ENCODE peak calls at places on chromosome 10, in seven cellular contexts. One of them, this sample, is unnamed.

GRCh38 chr10:63702107-63702506 is 180.9 kb downstream of the REEP3 start:
- DNase-seq in activated CD8-positive, alpha-beta memory T cell treated with anti-CD3 and anti-CD28 coated beads for 24 hours: no peak
- DNase-seq in mucosa of gallbladder: no peak
- DNase-seq in HS-5: no peak
- DNase-seq in NCI-H1092 treated with DMSO at 0.1 percent for 48 hours: peak
- DNase-seq in WERI-Rb-1: no peak
- DNase-seq in activated effector memory CD4-positive, alpha-beta T cell treated with anti-CD3 and anti-CD28 coated beads, Interleukin-2, amount 50 U/mL, for 16 hours: no peak
- DNase-seq in this sample: no peak

GRCh38 chr10:130921461-130921860 is 390.1 kb downstream of the TCERG1L start:
- DNase-seq in NCI-H1092 treated with DMSO at 0.1 percent for 48 hours: no peak
- DNase-seq in WERI-Rb-1: no peak
- DNase-seq in activated effector memory CD4-positive, alpha-beta T cell treated with anti-CD3 and anti-CD28 coated beads, Interleukin-2, amount 50 U/mL, for 16 hours: peak
- DNase-seq in activated CD8-positive, alpha-beta memory T cell treated with anti-CD3 and anti-CD28 coated beads for 24 hours: peak
- DNase-seq in mucosa of gallbladder: no peak
- DNase-seq in HS-5: no peak
- DNase-seq in this sample: no peak

GRCh38 chr10:107434854-107435253 is 270.3 kb upstream of the SORCS1 start:
- DNase-seq in activated effector memory CD4-positive, alpha-beta T cell treated with anti-CD3 and anti-CD28 coated beads, Interleukin-2, amount 50 U/mL, for 16 hours: no peak
- DNase-seq in HS-5: no peak
- DNase-seq in mucosa of gallbladder: no peak
- DNase-seq in WERI-Rb-1: no peak
- DNase-seq in NCI-H1092 treated with DMSO at 0.1 percent for 48 hours: no peak
- DNase-seq in activated CD8-positive, alpha-beta memory T cell treated with anti-CD3 and anti-CD28 coated beads for 24 hours: no peak
- DNase-seq in this sample: no peak

GRCh38 chr10:36534471-36535002 is 590.9 kb upstream of the ANKRD30A start:
- DNase-seq in HS-5: peak
- DNase-seq in activated effector memory CD4-positive, alpha-beta T cell treated with anti-CD3 and anti-CD28 coated beads, Interleukin-2, amount 50 U/mL, for 16 hours: no peak
- DNase-seq in activated CD8-positive, alpha-beta memory T cell treated with anti-CD3 and anti-CD28 coated beads for 24 hours: no peak
- DNase-seq in WERI-Rb-1: peak
- DNase-seq in mucosa of gallbladder: no peak
- DNase-seq in NCI-H1092 treated with DMSO at 0.1 percent for 48 hours: no peak
- DNase-seq in this sample: no peak

GRCh38 chr10:73965890-73966768 is 31.8 kb upstream of the VCL start:
- DNase-seq in NCI-H1092 treated with DMSO at 0.1 percent for 48 hours: no peak
- DNase-seq in mucosa of gallbladder: peak
- DNase-seq in WERI-Rb-1: peak
- DNase-seq in HS-5: peak
- DNase-seq in activated effector memory CD4-positive, alpha-beta T cell treated with anti-CD3 and anti-CD28 coated beads, Interleukin-2, amount 50 U/mL, for 16 hours: no peak
- DNase-seq in activated CD8-positive, alpha-beta memory T cell treated with anti-CD3 and anti-CD28 coated beads for 24 hours: no peak
- DNase-seq in this sample: no peak

GRCh38 chr10:69321865-69322264 is 43.6 kb downstream of the HK1 start:
- DNase-seq in WERI-Rb-1: no peak
- DNase-seq in NCI-H1092 treated with DMSO at 0.1 percent for 48 hours: no peak
- DNase-seq in mucosa of gallbladder: no peak
- DNase-seq in activated effector memory CD4-positive, alpha-beta T cell treated with anti-CD3 and anti-CD28 coated beads, Interleukin-2, amount 50 U/mL, for 16 hours: no peak
- DNase-seq in HS-5: no peak
- DNase-seq in activated CD8-positive, alpha-beta memory T cell treated with anti-CD3 and anti-CD28 coated beads for 24 hours: no peak
- DNase-seq in this sample: no peak

GRCh38 chr10:89207181-89207800 is at the start of gene CH25H:
- DNase-seq in activated CD8-positive, alpha-beta memory T cell treated with anti-CD3 and anti-CD28 coated beads for 24 hours: no peak
- DNase-seq in HS-5: peak
- DNase-seq in NCI-H1092 treated with DMSO at 0.1 percent for 48 hours: no peak
- DNase-seq in activated effector memory CD4-positive, alpha-beta T cell treated with anti-CD3 and anti-CD28 coated beads, Interleukin-2, amount 50 U/mL, for 16 hours: peak
- DNase-seq in mucosa of gallbladder: peak
- DNase-seq in WERI-Rb-1: peak
- DNase-seq in this sample: peak

GRCh38 chr10:129953541-129954031 is 10.5 kb downstream of the EBF3 start:
- DNase-seq in activated effector memory CD4-positive, alpha-beta T cell treated with anti-CD3 and anti-CD28 coated beads, Interleukin-2, amount 50 U/mL, for 16 hours: no peak
- DNase-seq in mucosa of gallbladder: no peak
- DNase-seq in NCI-H1092 treated with DMSO at 0.1 percent for 48 hours: no peak
- DNase-seq in activated CD8-positive, alpha-beta memory T cell treated with anti-CD3 and anti-CD28 coated beads for 24 hours: no peak
- DNase-seq in HS-5: no peak
- DNase-seq in WERI-Rb-1: no peak
- DNase-seq in this sample: no peak

This sample was measured in activated CD4-positive, alpha-beta T cell treated with anti-CD3 and anti-CD28 coated beads for 1 hour.